ENCODE peak calls at places on chromosome 21, in eight cellular contexts. V, C, H, K, P, G, S and U are unnamed samples.

GRCh38 chr21:33058468-33059318 is 11.2 kb upstream of the OLIG1 start:
- DNase-seq in P (no peak), K (no peak), G (no peak), C (no peak), H (no peak), V (no peak), S (no peak), U (no peak)

GRCh38 chr21:32599146-32599925 is 12.8 kb downstream of the CFAP298 start:
- DNase-seq in H (no peak), K (no peak), V (no peak), S (no peak), P (no peak), G (no peak), C (no peak), U (no peak)

GRCh38 chr21:33139084-33139483 is 69.1 kb downstream of the OLIG1 start:
- DNase-seq in V (no peak), P (no peak), G (no peak), S (no peak), C (no peak), H (no peak), K (no peak), U (no peak)

GRCh38 chr21:35097525-35097924 is 48.4 kb upstream of the RUNX1 start:
- DNase-seq in C (no peak), S (no peak), H (no peak), K (no peak), G (no peak), V (no peak), P (no peak), U (no peak)

GRCh38 chr21:33789697-33790096 is 125.9 kb downstream of the ATP5PO start:
- DNase-seq in K (no peak), H (peak), S (no peak), C (no peak), G (no peak), P (no peak), V (no peak), U (no peak)

GRCh38 chr21:34968414-34969333 is 80.4 kb downstream of the RUNX1 start:
- DNase-seq in H (peak), K (no peak), C (no peak), G (no peak), P (no peak), V (no peak), S (no peak), U (no peak)

GRCh38 chr21:34509151-34509550 is 2.9 kb downstream of the KCNE1 start:
- DNase-seq in C (no peak), G (no peak), K (no peak), H (no peak), P (no peak), V (no peak), S (peak), U (no peak)

GRCh38 chr21:18218331-18218730 is 26.3 kb upstream of the CHODL start:
- DNase-seq in S (no peak), H (no peak), C (no peak), V (no peak), P (no peak), K (no peak), G (no peak), U (no peak)

GRCh38 chr21:26297856-26298255 is 127.3 kb upstream of the APP start:
- DNase-seq in V (no peak), G (no peak), P (no peak), K (no peak), H (peak), C (no peak), S (no peak), U (no peak)

GRCh38 chr21:39025198-39025597 is 158.1 kb downstream of the PSMG1 start:
- DNase-seq in C (no peak), G (no peak), H (no peak), P (no peak), K (no peak), V (no peak), S (no peak), U (no peak)

GRCh38 chr21:39022035-39022900 is 161.0 kb downstream of the PSMG1 start:
- DNase-seq in V (no peak), K (no peak), S (no peak), P (no peak), C (peak), H (no peak), G (no peak), U (no peak)

GRCh38 chr21:39024538-39024937 is 158.7 kb downstream of the PSMG1 start:
- DNase-seq in C (no peak), K (no peak), S (no peak), G (no peak), H (no peak), V (no peak), P (no peak), U (no peak)

GRCh38 chr21:39021475-39021832 is 161.8 kb downstream of the PSMG1 start:
- DNase-seq in S (no peak), V (no peak), G (no peak), C (peak), H (no peak), P (no peak), K (no peak), U (no peak)

GRCh38 chr21:39022901-39023693 is 160.2 kb downstream of the PSMG1 start:
- DNase-seq in H (no peak), C (peak), G (peak), S (no peak), K (no peak), V (peak), P (no peak), U (no peak)
- TF ChIP-seq CTCF in H (no peak), C (no peak), G (no peak), S (no peak), K (no peak), V (peak), P (peak), U (no peak)

GRCh38 chr21:37454869-37455503 is 88.4 kb downstream of the DYRK1A start:
- DNase-seq in S (no peak), P (no peak), C (no peak), H (no peak), G (no peak), V (no peak), K (no peak), U (no peak)

GRCh38 chr21:37452222-37452621 is 85.6 kb downstream of the DYRK1A start:
- DNase-seq in S (no peak), H (peak), C (no peak), V (peak), P (peak), G (no peak), K (no peak), U (peak)

GRCh38 chr21:37451446-37451845 is 84.9 kb downstream of the DYRK1A start:
- DNase-seq in K (no peak), H (no peak), G (no peak), P (no peak), S (no peak), C (no peak), V (no peak), U (no peak)

GRCh38 chr21:37455504-37455911 is 88.9 kb downstream of the DYRK1A start:
- DNase-seq in H (no peak), G (no peak), P (no peak), C (no peak), K (no peak), S (peak), V (no peak), U (no peak)

DNA sequence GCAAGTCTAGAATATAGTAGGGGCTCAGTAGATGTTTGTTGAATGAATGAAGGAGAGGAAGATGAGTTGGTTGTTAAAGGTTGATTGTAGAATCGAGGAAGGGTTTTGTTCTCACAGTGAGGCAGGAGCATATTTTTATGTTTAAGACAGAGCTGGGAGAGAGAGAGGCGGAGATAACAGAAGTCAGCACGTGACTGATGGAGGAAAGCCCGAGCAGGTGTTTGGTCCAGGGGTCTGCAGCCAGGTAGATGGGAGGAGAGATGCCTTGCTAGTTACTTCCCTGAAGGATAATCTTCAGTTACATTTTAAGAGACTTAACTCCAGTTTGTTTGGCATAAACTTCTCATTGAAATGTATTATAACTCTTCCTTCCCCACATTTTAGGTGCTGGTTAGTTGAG is 86.8 kb downstream of the DYRK1A start:
- DNase-seq in P (no peak), K (no peak), S (no peak), C (no peak), G (no peak), V (no peak), H (no peak), U (no peak)
- H3K4me3 ChIP-seq in P (no peak), K (no peak), S (no peak), C (no peak), G (no peak), V (no peak), H (no peak), U (no peak)

GRCh38 chr21:45386728-45387371 is 18.1 kb upstream of the COL18A1 start:
- DNase-seq in G (no peak), S (peak), K (no peak), P (peak), C (peak), V (no peak), H (peak), U (peak)
- TF ChIP-seq CTCF in G (peak), S (no peak), K (no peak), P (peak), C (peak), V (peak), H (peak), U (peak)

DNA sequence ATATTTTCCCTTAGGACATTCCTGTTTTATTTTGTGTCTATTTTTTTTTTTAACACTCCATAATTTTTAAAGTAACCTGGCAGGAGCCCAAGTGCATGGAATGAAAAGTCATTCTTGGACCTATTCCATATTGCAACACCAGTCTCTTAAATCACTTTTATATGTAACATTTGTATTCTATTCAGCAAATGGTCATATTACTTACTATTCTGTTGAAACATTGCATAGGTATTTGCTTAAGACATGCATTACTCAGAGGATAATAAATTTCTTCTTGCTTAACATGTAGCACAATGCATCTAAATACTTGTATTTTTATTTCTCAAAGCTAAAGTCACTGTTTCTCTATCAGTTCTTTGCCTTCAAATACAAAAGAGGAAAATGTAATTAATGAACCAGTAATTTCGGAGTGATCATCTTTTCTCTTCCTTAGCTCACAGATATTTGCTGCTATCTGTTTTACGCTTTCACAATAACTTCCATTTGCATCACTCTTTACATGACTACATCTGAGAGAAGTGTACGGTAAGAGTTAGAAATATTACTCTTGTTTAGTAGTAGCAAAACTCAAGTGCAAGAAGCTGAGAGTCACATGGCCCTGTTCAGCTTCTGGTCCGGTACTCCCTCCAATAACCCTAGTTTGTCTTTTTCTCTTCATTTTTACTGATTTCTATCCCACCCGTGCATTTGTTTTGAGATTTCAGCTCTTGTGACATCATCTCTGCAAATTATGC is 394.8 kb downstream of the USP25 start:
- DNase-seq in S (no peak), V (peak), C (peak), H (peak), P (peak), G (no peak), K (no peak), U (peak)
- H3K4me3 ChIP-seq in S (no peak), V (no peak), C (peak), H (peak), P (no peak), G (no peak), K (no peak), U (peak)

DNA sequence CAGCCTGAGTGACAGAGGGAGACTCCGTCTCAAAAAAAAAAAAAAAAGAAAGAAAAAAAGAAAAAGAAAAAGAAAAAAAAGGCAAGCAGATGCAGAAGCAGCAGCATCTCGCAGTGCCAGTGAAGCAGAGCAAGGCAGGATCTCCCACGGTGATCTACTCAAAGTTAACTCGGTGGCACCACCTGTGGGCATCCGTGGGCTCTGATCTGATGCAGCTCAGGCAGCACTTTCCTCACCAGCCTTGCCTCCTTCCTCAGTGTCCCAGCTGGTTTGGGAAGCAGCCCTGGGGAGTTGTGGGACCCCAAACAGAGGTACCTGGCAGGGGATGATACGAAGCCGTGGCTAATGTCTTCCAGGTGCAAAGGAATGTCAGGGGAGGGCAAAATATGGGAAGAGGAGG is 104.3 kb upstream of the KRTAP19-8 start:
- DNase-seq in K (no peak), G (no peak), H (no peak), C (no peak), S (peak), V (no peak), P (no peak), U (no peak)
- TF ChIP-seq CTCF in K (no peak), G (no peak), H (no peak), C (no peak), S (peak), V (peak), P (peak), U (no peak)

GRCh38 chr21:41956926-41957729 is 3.3 kb upstream of the C2CD2 start:
- DNase-seq in K (no peak), P (peak), V (no peak), C (peak), S (no peak), H (peak), G (no peak), U (no peak)
- H3K4me3 ChIP-seq in K (no peak), P (no peak), V (no peak), C (no peak), S (no peak), H (no peak), G (no peak), U (no peak)

GRCh38 chr21:23968722-23969647 is 1638.3 kb downstream of the MRPL39 start:
- DNase-seq in V (no peak), H (peak), S (peak), C (no peak), P (no peak), G (no peak), K (peak), U (peak)
- TF ChIP-seq CTCF in V (peak), H (no peak), S (peak), C (no peak), P (peak), G (peak), K (no peak), U (no peak)

GRCh38 chr21:41321211-41321907 is 4.8 kb downstream of the FAM3B start:
- DNase-seq in H (no peak), G (no peak), S (peak), P (no peak), V (no peak), C (no peak), K (no peak), U (no peak)
- H3K4me3 ChIP-seq in H (no peak), G (no peak), S (no peak), P (no peak), V (no peak), C (no peak), K (no peak), U (no peak)